ENCODE peak calls at places on chromosomes 11 and 22, in eight cellular contexts. L is mucosa of descending colon, V is GM10248, Y is H9, R is left ventricle myocardium inferior, Q is body of pancreas, P is pancreas, H is hepatocyte. D is an unnamed sample.

GRCh38 chr22:28442951-28443876 is 236.4 kb downstream of the TTC28 start:
- DNase-seq in L (peak), V (no peak), Y (peak), R (peak), Q (peak), P (peak), H (peak), D (peak)

GRCh38 chr11:125300791-125301218 is 136.3 kb downstream of the PKNOX2 start:
- DNase-seq in L (no peak), V (no peak), Y (no peak), R (peak), Q (peak), P (no peak), H (peak), D (no peak)

GRCh38 chr11:19557720-19558140 is 154.9 kb upstream of the NAV2 start:
- DNase-seq in L (peak), V (peak), Y (peak), R (peak), Q (peak), P (peak), H (peak), D (peak)

GRCh38 chr11:120013325-120014250 is 124.3 kb downstream of the TRIM29 start:
- DNase-seq in L (peak), V (peak), Y (peak), R (peak), Q (peak), P (peak), H (peak), D (peak)

GRCh38 chr22:41919357-41920224 is 4.7 kb upstream of the SHISA8 start:
- DNase-seq in L (peak), V (peak), Y (peak), R (peak), Q (peak), P (peak), H (peak), D (peak)

GRCh38 chr22:37244922-37245722 is 1.1 kb upstream of the RAC2 start:
- DNase-seq in L (no peak), V (peak), Y (no peak), R (no peak), Q (no peak), P (no peak), H (no peak), D (peak)

GRCh38 chr11:36558511-36559413 is 9.0 kb upstream of the RAG1 start:
- DNase-seq in L (no peak), V (peak), Y (no peak), R (no peak), Q (no peak), P (no peak), H (no peak), D (no peak)

GRCh38 chr11:43116071-43116470 is 195.7 kb upstream of the API5 start:
- DNase-seq in L (no peak), V (no peak), Y (no peak), R (no peak), Q (no peak), P (no peak), H (no peak), D (no peak)

GRCh38 chr11:36684840-36685800 is 87.1 kb upstream of the RAG2 start:
- DNase-seq in L (no peak), V (peak), Y (no peak), R (no peak), Q (no peak), P (no peak), H (no peak), D (peak)

GRCh38 chr11:118068206-118068944 is 8.5 kb upstream of the TMPRSS4 start:
- DNase-seq in L (no peak), V (no peak), Y (peak), R (no peak), Q (no peak), P (no peak), H (no peak), D (no peak)

GRCh38 chr11:11985954-11986949 is 22.2 kb downstream of the DKK3 start:
- DNase-seq in L (no peak), V (no peak), Y (peak), R (no peak), Q (no peak), P (no peak), H (no peak), D (no peak)

GRCh38 chr22:48366056-48366455 is 1461.6 kb downstream of the BRD1 start:
- DNase-seq in L (no peak), V (no peak), Y (no peak), R (no peak), Q (no peak), P (no peak), H (no peak), D (no peak)

DNA sequence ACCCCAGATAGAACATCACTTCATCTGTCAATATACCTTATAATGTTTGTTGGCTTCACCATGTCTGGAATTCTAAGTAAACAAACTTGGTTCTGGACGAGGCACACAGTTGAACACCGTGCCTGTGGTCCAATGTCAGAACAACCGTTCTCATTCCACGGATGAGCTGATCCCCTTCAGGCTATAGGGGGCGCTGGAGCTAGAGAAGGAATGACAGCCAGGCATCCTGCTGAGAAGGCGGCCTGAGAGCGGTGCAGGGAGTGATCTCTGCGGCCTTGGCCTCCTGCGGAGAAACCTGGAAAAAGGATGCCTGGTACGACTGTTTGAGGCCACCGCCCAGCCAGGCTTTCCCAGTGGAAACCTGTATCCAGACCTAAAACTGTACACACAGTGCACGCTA is 48.7 kb downstream of the FDX1 start:
- DNase-seq in L (no peak), V (no peak), Y (peak), R (no peak), Q (no peak), P (no peak), H (peak), D (peak)
- TF ChIP-seq CTCF in L (no peak), V (no peak), Y (peak), R (no peak), Q (no peak), P (no peak), H (peak), D (peak)

GRCh38 chr11:73322986-73323306 is 14.9 kb downstream of the ARHGEF17 start:
- DNase-seq in L (no peak), V (no peak), Y (no peak), R (no peak), Q (no peak), P (no peak), H (no peak), D (no peak)

GRCh38 chr11:73324116-73324515 is 16.0 kb downstream of the ARHGEF17 start:
- DNase-seq in L (no peak), V (no peak), Y (no peak), R (no peak), Q (no peak), P (no peak), H (no peak), D (no peak)

GRCh38 chr11:73324665-73325035 is 16.6 kb downstream of the ARHGEF17 start:
- DNase-seq in L (no peak), V (no peak), Y (no peak), R (no peak), Q (no peak), P (no peak), H (no peak), D (no peak)

GRCh38 chr11:73322111-73322985 is 14.3 kb downstream of the ARHGEF17 start:
- DNase-seq in L (no peak), V (peak), Y (no peak), R (no peak), Q (no peak), P (no peak), H (no peak), D (no peak)

DNA sequence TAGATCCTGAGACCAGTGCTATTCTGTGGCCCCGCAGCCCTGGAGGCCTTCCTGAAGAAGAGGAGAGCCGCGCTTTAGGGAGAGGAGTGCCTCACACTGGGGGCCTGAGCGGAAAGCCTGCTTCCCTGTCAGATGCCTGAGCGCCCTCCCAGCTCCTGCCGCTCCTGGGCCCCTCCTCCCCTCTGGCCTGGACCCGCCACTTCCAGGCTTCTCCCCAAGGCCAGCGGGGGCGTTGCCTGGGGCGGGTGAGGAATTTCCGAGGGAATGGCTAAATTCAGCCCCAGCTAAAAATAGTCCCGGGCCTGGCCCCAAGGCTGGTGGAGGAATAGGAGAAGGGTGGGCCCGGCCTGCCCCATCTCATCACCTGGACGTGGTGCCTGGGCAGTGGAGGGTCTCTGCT is 15.4 kb downstream of the ARHGEF17 start:
- DNase-seq in L (peak), V (no peak), Y (peak), R (peak), Q (peak), P (no peak), H (peak), D (no peak)
- TF ChIP-seq CTCF in L (no peak), V (no peak), Y (no peak), R (no peak), Q (no peak), P (no peak), H (no peak), D (no peak)

GRCh38 chr11:14308114-14308896 is 50.7 kb downstream of the RRAS2 start:
- DNase-seq in L (peak), V (no peak), Y (no peak), R (no peak), Q (peak), P (no peak), H (peak), D (no peak)

GRCh38 chr11:14308897-14309387 is 50.0 kb downstream of the RRAS2 start:
- DNase-seq in L (no peak), V (no peak), Y (no peak), R (no peak), Q (no peak), P (no peak), H (no peak), D (no peak)

GRCh38 chr11:14305649-14306048 is 53.3 kb downstream of the RRAS2 start:
- DNase-seq in L (no peak), V (no peak), Y (no peak), R (no peak), Q (no peak), P (no peak), H (no peak), D (no peak)

GRCh38 chr11:14304601-14305000 is 54.4 kb downstream of the RRAS2 start:
- DNase-seq in L (no peak), V (no peak), Y (no peak), R (no peak), Q (no peak), P (no peak), H (no peak), D (no peak)

GRCh38 chr11:14306481-14306880 is 52.5 kb downstream of the RRAS2 start:
- DNase-seq in L (no peak), V (no peak), Y (peak), R (no peak), Q (no peak), P (no peak), H (no peak), D (no peak)
- TF ChIP-seq CTCF in L (no peak), V (no peak), Y (peak), R (no peak), Q (no peak), P (no peak), H (no peak), D (no peak)

DNA sequence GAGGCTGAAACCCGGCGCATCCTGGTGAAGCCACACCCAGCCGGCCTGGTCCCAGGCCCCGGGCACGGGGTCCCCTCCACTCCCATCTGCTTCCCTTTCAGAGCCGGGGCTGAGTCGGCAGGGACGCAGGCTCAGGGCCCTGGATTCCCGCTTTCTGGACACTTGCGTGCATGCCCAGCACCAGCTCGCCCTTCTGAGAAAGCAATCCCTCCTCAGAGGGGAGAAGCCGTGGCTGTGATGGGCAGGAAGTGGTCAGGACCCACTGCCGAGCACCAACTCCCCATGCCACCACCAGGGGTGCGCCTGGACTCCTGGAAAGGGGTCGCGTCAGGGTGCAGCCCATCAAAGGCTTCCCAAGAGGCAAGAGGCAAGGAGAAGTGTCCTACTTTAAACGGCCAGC is 15.1 kb downstream of the CDKN1C start:
- DNase-seq in L (no peak), V (no peak), Y (peak), R (no peak), Q (no peak), P (no peak), H (no peak), D (no peak)
- TF ChIP-seq CTCF in L (no peak), V (no peak), Y (peak), R (no peak), Q (no peak), P (no peak), H (no peak), D (no peak)

GRCh38 chr11:82536706-82537105 is 197.0 kb downstream of the FAM181B start:
- DNase-seq in L (no peak), V (no peak), Y (no peak), R (no peak), Q (no peak), P (no peak), H (no peak), D (no peak)

GRCh38 chr11:82539669-82540068 is 194.0 kb downstream of the FAM181B start:
- DNase-seq in L (no peak), V (no peak), Y (no peak), R (no peak), Q (no peak), P (no peak), H (no peak), D (no peak)

GRCh38 chr11:82533628-82534353 is 199.9 kb downstream of the FAM181B start:
- DNase-seq in L (no peak), V (no peak), Y (no peak), R (no peak), Q (no peak), P (no peak), H (no peak), D (no peak)
- TF ChIP-seq CTCF in L (no peak), V (no peak), Y (no peak), R (no peak), Q (no peak), P (no peak), H (peak), D (no peak)

GRCh38 chr11:46547579-46547978 is 46.2 kb downstream of the AMBRA1 start:
- DNase-seq in L (no peak), V (no peak), Y (no peak), R (no peak), Q (no peak), P (no peak), H (no peak), D (no peak)

GRCh38 chr11:46537121-46537520 is 56.7 kb downstream of the AMBRA1 start:
- DNase-seq in L (no peak), V (no peak), Y (no peak), R (no peak), Q (no peak), P (no peak), H (no peak), D (no peak)

GRCh38 chr11:46537851-46538295 is 56.0 kb downstream of the AMBRA1 start:
- DNase-seq in L (peak), V (peak), Y (peak), R (peak), Q (peak), P (peak), H (peak), D (peak)

GRCh38 chr11:46543564-46543963 is 50.3 kb downstream of the AMBRA1 start:
- DNase-seq in L (no peak), V (no peak), Y (no peak), R (no peak), Q (no peak), P (no peak), H (no peak), D (no peak)

GRCh38 chr11:46541593-46542371 is 52.0 kb downstream of the AMBRA1 start:
- DNase-seq in L (peak), V (no peak), Y (no peak), R (peak), Q (peak), P (peak), H (no peak), D (no peak)
- TF ChIP-seq CTCF in L (peak), V (no peak), Y (no peak), R (peak), Q (no peak), P (no peak), H (no peak), D (no peak)

DNA sequence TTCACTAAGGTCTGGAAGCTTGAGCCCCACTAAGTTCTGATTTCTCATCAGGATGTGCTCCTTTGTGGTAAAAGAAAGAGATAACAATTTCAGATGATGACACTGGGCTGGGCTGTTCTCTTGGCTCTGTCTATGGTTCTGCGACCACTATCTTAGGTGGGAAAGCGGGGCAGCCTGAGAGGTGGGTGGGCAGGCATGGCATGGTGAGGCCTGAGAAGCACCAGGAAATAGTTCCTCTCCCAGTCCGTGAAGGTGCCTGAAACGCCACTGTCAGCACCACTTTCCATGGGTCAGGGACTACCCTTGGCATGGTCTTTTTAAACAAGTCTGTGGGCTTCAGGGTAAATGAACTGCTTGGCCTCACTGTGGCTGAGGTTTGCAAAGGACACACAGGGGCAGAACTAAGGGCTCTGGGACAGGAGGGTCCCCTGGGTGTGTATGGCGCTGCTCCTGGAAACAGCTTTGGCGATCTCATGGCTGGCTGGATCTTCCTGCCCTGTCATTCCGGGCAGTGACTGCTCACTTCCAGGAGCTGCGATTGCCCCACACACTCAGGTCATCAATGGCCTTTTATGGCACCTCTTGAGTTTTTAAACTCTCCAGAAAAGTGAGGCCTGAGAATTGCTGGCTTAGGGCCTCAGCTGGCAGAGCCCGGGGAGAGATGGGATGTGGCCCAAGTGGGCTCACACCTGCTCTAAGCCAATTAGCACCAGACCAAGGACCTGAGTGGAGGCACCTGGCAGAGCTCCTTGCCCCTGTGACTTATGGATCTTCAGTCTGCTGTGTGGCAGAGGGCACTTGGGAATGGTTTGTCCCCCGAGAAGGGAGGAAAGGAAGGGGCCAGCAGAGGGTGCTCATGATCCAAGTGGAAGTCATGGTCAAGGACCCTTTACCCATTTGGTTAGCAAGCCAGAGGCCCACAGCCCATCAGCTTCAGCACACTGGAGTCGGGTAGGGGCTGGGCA is 55.6 kb upstream of the LYVE1 start:
- DNase-seq in L (peak), V (peak), Y (peak), R (no peak), Q (peak), P (no peak), H (no peak), D (peak)
- TF ChIP-seq CTCF in L (no peak), V (peak), Y (peak), R (peak), Q (no peak), P (no peak), H (peak), D (no peak)

DNA sequence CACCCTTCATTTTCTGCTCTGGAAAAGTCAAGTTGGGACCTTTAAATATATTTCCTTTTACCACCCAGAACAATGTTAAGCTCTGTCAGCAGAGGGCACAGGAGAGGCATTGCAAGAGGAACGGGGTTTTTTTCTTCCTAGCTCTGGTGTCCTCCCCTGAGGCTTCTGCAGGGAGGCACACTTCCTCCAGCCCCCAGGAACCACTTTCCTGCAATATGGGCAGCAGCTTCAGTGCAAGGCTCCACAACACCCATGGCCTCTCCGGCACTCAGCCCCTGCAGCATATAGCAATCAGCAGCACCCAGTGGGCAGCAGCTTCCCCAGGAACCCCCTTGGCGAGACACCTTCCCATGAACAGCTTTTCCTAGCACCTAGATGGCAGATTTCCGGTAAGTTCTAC is 101.4 kb downstream of the SYT9 start:
- DNase-seq in L (peak), V (peak), Y (peak), R (no peak), Q (peak), P (no peak), H (peak), D (peak)
- TF ChIP-seq CTCF in L (no peak), V (peak), Y (peak), R (peak), Q (peak), P (no peak), H (peak), D (peak)

DNA sequence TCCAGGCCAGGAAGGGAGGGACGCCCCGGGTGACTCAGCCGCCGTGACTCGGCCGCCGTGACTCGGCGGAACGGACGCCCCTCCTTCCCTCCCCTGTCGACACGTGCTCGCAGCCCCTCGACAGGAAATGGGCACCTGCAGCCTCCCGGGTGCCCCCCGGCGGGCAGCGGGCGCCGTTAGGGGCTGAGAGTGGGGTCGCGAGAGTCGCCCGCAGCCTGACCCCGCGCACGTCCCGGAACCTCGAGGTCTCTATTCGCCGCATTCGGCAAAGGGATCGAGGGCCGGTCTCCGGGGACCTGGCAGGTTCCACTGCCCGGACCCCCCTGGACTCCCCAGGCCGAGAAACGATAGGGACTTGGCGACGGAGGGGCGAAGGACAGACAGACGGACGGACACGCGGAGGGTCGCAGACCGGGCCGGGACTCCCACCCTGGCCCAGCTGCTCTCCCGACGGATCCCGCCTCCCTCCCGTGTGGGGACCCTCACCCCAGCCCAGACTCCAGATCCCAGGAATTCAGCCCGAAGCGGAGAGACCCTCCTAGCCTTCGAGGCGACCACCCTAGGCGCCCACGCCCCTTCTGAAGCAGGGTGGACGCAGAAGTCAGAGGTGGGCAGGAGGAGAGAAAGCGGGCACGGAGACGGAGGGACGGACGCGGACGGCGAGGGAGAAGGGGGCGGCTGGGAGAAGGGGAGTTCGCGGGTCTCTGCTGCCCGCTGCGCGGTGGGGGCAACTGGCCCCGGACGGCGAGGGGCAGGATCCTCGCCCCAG is 648 bp downstream of the FOSL1 start:
- DNase-seq in L (no peak), V (peak), Y (peak), R (peak), Q (peak), P (no peak), H (peak), D (peak)
- TF ChIP-seq CTCF in L (no peak), V (no peak), Y (no peak), R (no peak), Q (no peak), P (no peak), H (no peak), D (peak)

D was measured in activated CD8-positive, alpha-beta T cell treated with anti-CD3 and anti-CD28 coated beads for 36 hours.